ENCODE peak calls at places on chromosome 7, in eight cellular contexts. T is caudate nucleus; H is iPS DF 6.9; B is kidney; C is stimulated activated CD8-positive, alpha-beta memory T cell treated with anti-CD3 and anti-CD28 coated beads, Interleukin-4, amount 100 ng/mL, for 24 hours; L is GM23248; D is Ammon's horn; X is H9. W is an unnamed sample.

GRCh38 chr7:123864966-123865365 is 20.0 kb downstream of the HYAL4 start:
- DNase-seq in T (no peak), H (no peak), B (no peak), C (no peak), L (no peak), D (no peak), X (no peak), W (no peak)

GRCh38 chr7:105800442-105800841 is 76.0 kb downstream of the ATXN7L1 start:
- DNase-seq in T (no peak), H (no peak), B (no peak), C (no peak), L (peak), D (no peak), X (no peak), W (no peak)

GRCh38 chr7:75957021-75957736 is 37.2 kb downstream of the TMEM120A start:
- DNase-seq in T (no peak), H (peak), B (peak), C (no peak), L (no peak), D (no peak), X (peak), W (no peak)

GRCh38 chr7:82559203-82559805 is 115.7 kb upstream of the CACNA2D1 start:
- DNase-seq in T (no peak), H (peak), B (no peak), C (no peak), L (no peak), D (peak), X (peak), W (no peak)

GRCh38 chr7:80230327-80230726 is 95.7 kb downstream of the GNAI1 start:
- DNase-seq in T (no peak), H (peak), B (no peak), C (no peak), L (peak), D (no peak), X (no peak), W (no peak)

GRCh38 chr7:123494193-123494796 is 40.1 kb downstream of the IQUB start:
- DNase-seq in T (no peak), H (no peak), B (no peak), C (no peak), L (peak), D (peak), X (no peak), W (no peak)

GRCh38 chr7:12884856-12885440 is 197.5 kb downstream of the ARL4A start:
- DNase-seq in T (no peak), H (no peak), B (no peak), C (no peak), L (peak), D (no peak), X (no peak), W (no peak)

GRCh38 chr7:74449809-74450397 is 3.8 kb upstream of the GTF2IRD1 start:
- DNase-seq in T (no peak), H (peak), B (no peak), C (peak), L (peak), D (peak), X (peak), W (peak)

GRCh38 chr7:128112781-128113221 is 81.6 kb upstream of the LRRC4 start:
- DNase-seq in T (no peak), H (no peak), B (no peak), C (no peak), L (no peak), D (peak), X (no peak), W (peak)

GRCh38 chr7:91266931-91267557 is 2.8 kb downstream of the FZD1 start:
- DNase-seq in T (no peak), H (no peak), B (peak), C (no peak), L (peak), D (no peak), X (peak), W (no peak)

GRCh38 chr7:20797174-20798080 is 10.7 kb upstream of the SP8 start:
- DNase-seq in T (no peak), H (no peak), B (peak), C (no peak), L (no peak), D (no peak), X (no peak), W (no peak)

GRCh38 chr7:106418094-106418493 is 133.3 kb upstream of the NAMPT start:
- DNase-seq in T (no peak), H (no peak), B (no peak), C (no peak), L (peak), D (no peak), X (no peak), W (no peak)

GRCh38 chr7:23183279-23184012 is 1.6 kb downstream of the NUP42 start:
- DNase-seq in T (no peak), H (no peak), B (no peak), C (no peak), L (peak), D (no peak), X (no peak), W (no peak)

GRCh38 chr7:81501220-81501619 is 268.6 kb downstream of the HGF start:
- DNase-seq in T (no peak), H (no peak), B (no peak), C (no peak), L (peak), D (peak), X (no peak), W (no peak)

GRCh38 chr7:28536259-28536658 is 123.9 kb downstream of the CREB5 start:
- DNase-seq in T (no peak), H (peak), B (no peak), C (no peak), L (peak), D (no peak), X (peak), W (no peak)

GRCh38 chr7:32171248-32171647 is 101.0 kb upstream of the PDE1C start:
- DNase-seq in T (no peak), H (no peak), B (no peak), C (no peak), L (no peak), D (no peak), X (no peak), W (no peak)

GRCh38 chr7:2777898-2778535 is 66.1 kb downstream of the GNA12 start:
- DNase-seq in T (no peak), H (no peak), B (no peak), C (no peak), L (peak), D (no peak), X (no peak), W (no peak)

GRCh38 chr7:4175346-4175973 is 506.6 kb upstream of the FOXK1 start:
- DNase-seq in T (no peak), H (no peak), B (no peak), C (no peak), L (no peak), D (no peak), X (no peak), W (no peak)

GRCh38 chr7:70410134-70410750 is 721.7 kb upstream of the GALNT17 start:
- DNase-seq in T (no peak), H (no peak), B (no peak), C (no peak), L (no peak), D (no peak), X (no peak), W (no peak)

GRCh38 chr7:44918029-44918428 is 32.7 kb upstream of the PURB start:
- DNase-seq in T (no peak), H (no peak), B (no peak), C (no peak), L (no peak), D (no peak), X (no peak), W (no peak)

GRCh38 chr7:141698247-141699015 is 3.5 kb downstream of the DENND11 start:
- DNase-seq in T (no peak), H (no peak), B (no peak), C (no peak), L (no peak), D (peak), X (no peak), W (no peak)

GRCh38 chr7:80145780-80146422 is 11.3 kb downstream of the GNAI1 start:
- DNase-seq in T (no peak), H (no peak), B (no peak), C (no peak), L (peak), D (no peak), X (no peak), W (no peak)

GRCh38 chr7:78326870-78327269 is 528.3 kb downstream of the PHTF2 start:
- DNase-seq in T (no peak), H (no peak), B (no peak), C (no peak), L (peak), D (peak), X (no peak), W (no peak)

GRCh38 chr7:33904680-33905388 is 505 bp upstream of the BMPER start:
- DNase-seq in T (no peak), H (no peak), B (peak), C (no peak), L (peak), D (peak), X (peak), W (peak)

GRCh38 chr7:111872411-111872810 is 310.1 kb upstream of the IMMP2L start:
- DNase-seq in T (no peak), H (no peak), B (no peak), C (no peak), L (no peak), D (no peak), X (no peak), W (no peak)

GRCh38 chr7:120583835-120584586 is 273.9 kb downstream of the TSPAN12 start:
- DNase-seq in T (no peak), H (no peak), B (no peak), C (no peak), L (peak), D (no peak), X (no peak), W (no peak)

GRCh38 chr7:117068511-117069155 is 115.3 kb downstream of the ST7 start:
- DNase-seq in T (no peak), H (no peak), B (no peak), C (no peak), L (no peak), D (peak), X (no peak), W (no peak)

GRCh38 chr7:9691286-9691685 is 1257.9 kb downstream of the NXPH1 start:
- DNase-seq in T (no peak), H (no peak), B (no peak), C (no peak), L (no peak), D (no peak), X (peak), W (no peak)

GRCh38 chr7:45682358-45682735 is 108.2 kb downstream of the ADCY1 start:
- DNase-seq in T (no peak), H (no peak), B (no peak), C (no peak), L (no peak), D (no peak), X (peak), W (no peak)

GRCh38 chr7:50837965-50838364 is 55.3 kb upstream of the GRB10 start:
- DNase-seq in T (no peak), H (no peak), B (no peak), C (no peak), L (peak), D (no peak), X (no peak), W (no peak)

GRCh38 chr7:102978280-102978679 is 65.5 kb downstream of the LRRC17 start:
- DNase-seq in T (no peak), H (no peak), B (no peak), C (no peak), L (peak), D (no peak), X (no peak), W (no peak)

GRCh38 chr7:80533287-80533686 is 21.4 kb upstream of the GNAT3 start:
- DNase-seq in T (no peak), H (no peak), B (no peak), C (no peak), L (peak), D (no peak), X (no peak), W (no peak)

GRCh38 chr7:6228363-6228762 is 44.1 kb downstream of the CYTH3 start:
- DNase-seq in T (no peak), H (no peak), B (no peak), C (no peak), L (peak), D (no peak), X (no peak), W (no peak)

GRCh38 chr7:28311670-28312069 is 100.6 kb upstream of the CREB5 start:
- DNase-seq in T (no peak), H (no peak), B (no peak), C (no peak), L (no peak), D (no peak), X (peak), W (no peak)

W was measured in posterior cingulate gyrus.